ENCODE peak calls at places on chromosomes 4 and X, in six cellular contexts. D, K, E, Y, W and S are unnamed samples.

GRCh38 chr4:83268491-83268890 is 16.1 kb downstream of the COQ2 start:
- DNase-seq in D (no peak), K (no peak), W (no peak), E (no peak), Y (no peak), S (no peak)

GRCh38 chr4:173208420-173208819 is 39.8 kb downstream of the GALNT7 start:
- DNase-seq in Y (no peak), E (no peak), D (no peak), W (no peak), K (no peak), S (no peak)

GRCh38 chr4:19159874-19160273 is 1091.8 kb upstream of the SLIT2 start:
- DNase-seq in W (no peak), E (no peak), K (no peak), D (no peak), Y (no peak), S (no peak)

GRCh38 chrX:124433186-124433585 is 86.8 kb downstream of the SH2D1A start:
- DNase-seq in D (no peak), Y (no peak), E (no peak), W (no peak), K (no peak), S (no peak)

GRCh38 chr4:137414802-137415201 is 117.5 kb downstream of the PCDH18 start:
- DNase-seq in W (no peak), Y (no peak), D (no peak), K (no peak), E (no peak), S (no peak)

GRCh38 chr4:154491731-154492249 is at the start of gene DCHS2:
- DNase-seq in K (no peak), Y (no peak), E (peak; percentile 13), D (peak; percentile 22), W (no peak), S (peak; percentile 17)

GRCh38 chr4:182297659-182298058 is 54.5 kb downstream of the TENM3 start:
- DNase-seq in Y (no peak), E (no peak), K (no peak), W (no peak), D (peak; percentile 12), S (no peak)

GRCh38 chrX:93673056-93673868 is at the start of gene NAP1L3:
- DNase-seq in E (peak; percentile 84), K (peak; percentile 97), Y (peak; percentile 78), D (peak; percentile 22), W (no peak), S (peak; percentile 67)

GRCh38 chr4:106659386-106659785 is 290.8 kb upstream of the GIMD1 start:
- DNase-seq in D (no peak), K (no peak), Y (no peak), W (no peak), E (no peak), S (no peak)

GRCh38 chr4:37741564-37741963 is 55.4 kb upstream of the RELL1 start:
- DNase-seq in W (no peak), D (no peak), K (no peak), E (no peak), Y (no peak), S (no peak)

GRCh38 chr4:7828011-7828720 is 111.5 kb downstream of the AFAP1 start:
- DNase-seq in Y (peak; percentile 81), E (peak; percentile 98), W (peak; percentile 45), K (no peak), D (peak; percentile 60), S (no peak)

GRCh38 chr4:102263024-102263787 is 82.1 kb downstream of the SLC39A8 start:
- DNase-seq in Y (no peak), K (peak; percentile 49), E (peak; percentile 57), W (peak; percentile 36), D (peak; percentile 62), S (no peak)

GRCh38 chr4:98728433-98728832 is 70.0 kb upstream of the TSPAN5 start:
- DNase-seq in Y (no peak), D (peak; percentile 36), K (no peak), E (peak; percentile 45), W (no peak), S (peak; percentile 8)

GRCh38 chrX:30302957-30303356 is 6.2 kb downstream of the NR0B1 start:
- DNase-seq in Y (no peak), E (peak; percentile 72), K (no peak), D (peak; percentile 3), W (no peak), S (peak; percentile 32)

GRCh38 chr4:1777822-1778641 is 15.1 kb upstream of the FGFR3 start:
- DNase-seq in D (peak; percentile 67), Y (no peak), E (peak; percentile 35), W (no peak), K (no peak), S (no peak)

GRCh38 chr4:82031386-82031785 is 342.4 kb downstream of the HNRNPD start:
- DNase-seq in W (no peak), D (no peak), E (no peak), K (no peak), Y (no peak), S (no peak)

GRCh38 chrX:132266583-132267355 is 47.5 kb upstream of the RAP2C start:
- DNase-seq in Y (no peak), E (peak; percentile 57), K (no peak), D (peak; percentile 8), W (no peak), S (no peak)

GRCh38 chrX:34810364-34810763 is 132.2 kb upstream of the FAM47B start:
- DNase-seq in W (no peak), E (peak; percentile 69), D (peak; percentile 13), K (no peak), Y (no peak), S (no peak)

GRCh38 chr4:79917246-79917645 is 155.8 kb downstream of the ANTXR2 start:
- DNase-seq in W (no peak), Y (no peak), K (peak; percentile 2), E (peak; percentile 66), D (peak; percentile 20), S (no peak)

GRCh38 chrX:72347366-72347765 is 41.7 kb upstream of the CITED1 start:
- DNase-seq in W (no peak), E (no peak), D (no peak), Y (no peak), K (no peak), S (no peak)